ENCODE peak calls at places on chromosomes 11 and 22, in four cellular contexts. B is cardiac muscle cell, R is AG09309, W is NCI-H1105 treated with DMSO at 0.1 percent for 48 hours. M is an unnamed sample.

GRCh38 chr11:11706022-11706421 is 84.2 kb upstream of the GALNT18 start:
- DNase-seq in R (no peak), B (no peak), W (no peak), M (no peak)

GRCh38 chr11:130070109-130070828 is 575 bp downstream of the APLP2 start:
- DNase-seq in B (peak), W (peak), R (no peak), M (peak)

GRCh38 chr11:100981196-100981824 is 148.3 kb downstream of the PGR start:
- DNase-seq in R (no peak), W (no peak), B (no peak), M (no peak)

GRCh38 chr11:12189543-12190235 is 79.3 kb downstream of the MICAL2 start:
- DNase-seq in R (no peak), B (no peak), W (peak), M (no peak)

GRCh38 chr22:41380993-41381328 is 781 bp upstream of the TEF start:
- DNase-seq in R (peak), W (no peak), B (peak), M (no peak)

GRCh38 chr11:12410006-12410728 is 32.8 kb downstream of the PARVA start:
- DNase-seq in W (peak), B (peak), R (no peak), M (no peak)

GRCh38 chr11:61609000-61609969 is 28.4 kb upstream of the SYT7 start:
- DNase-seq in W (no peak), R (no peak), B (no peak), M (no peak)

GRCh38 chr22:23225724-23226496 is 45.6 kb downstream of the BCR start:
- DNase-seq in W (no peak), B (peak), R (no peak), M (no peak)

GRCh38 chr11:93652679-93653078 is 8.8 kb upstream of the CEP295 start:
- DNase-seq in W (no peak), R (no peak), B (no peak), M (no peak)

GRCh38 chr11:36110698-36111410 is 167.0 kb downstream of the LDLRAD3 start:
- DNase-seq in B (no peak), W (peak), R (no peak), M (no peak)

GRCh38 chr22:19304547-19304946 is 13.0 kb upstream of the CLTCL1 start:
- DNase-seq in W (no peak), B (no peak), R (no peak), M (no peak)

GRCh38 chr22:42919199-42919598 is 62.1 kb upstream of the ARFGAP3 start:
- DNase-seq in B (no peak), W (no peak), R (no peak), M (no peak)

GRCh38 chr11:71456294-71456693 is 3.3 kb downstream of the NADSYN1 start:
- DNase-seq in W (no peak), R (no peak), B (no peak), M (no peak)

M was measured in effector CD8-positive, alpha-beta T cell.